ENCODE peak calls at places on chromosomes 3 and 15, in five cellular contexts. K is AG09309; M is CD8-positive, alpha-beta T cell; I is AG10803; L is A549. S is an unnamed sample.

GRCh38 chr3:156098437-156099035 is 21.8 kb upstream of the KCNAB1 start:
- DNase-seq in L (no peak), I (no peak), K (no peak), M (no peak), S (no peak)

GRCh38 chr15:94324835-94325767 is 93.7 kb downstream of the MCTP2 start:
- DNase-seq in L (no peak), K (no peak), I (no peak), M (no peak), S (no peak)

GRCh38 chr15:85582076-85582718 is 201.8 kb downstream of the AKAP13 start:
- DNase-seq in L (no peak), M (no peak), I (peak), K (no peak), S (no peak)

GRCh38 chr3:138935864-138936762 is 10.8 kb downstream of the FOXL2 start:
- DNase-seq in K (no peak), L (peak), I (peak), M (peak), S (peak)

GRCh38 chr3:4587061-4587837 is 94.1 kb downstream of the ITPR1 start:
- DNase-seq in K (no peak), I (no peak), M (no peak), L (no peak), S (no peak)

GRCh38 chr3:100400424-100400781 is 486 bp downstream of the TOMM70 start:
- DNase-seq in I (no peak), M (no peak), K (no peak), L (peak), S (peak)

GRCh38 chr15:36370735-36371115 is 208.7 kb upstream of the CDIN1 start:
- DNase-seq in K (peak), I (peak), L (peak), M (no peak), S (no peak)

GRCh38 chr3:114362815-114363214 is 69.0 kb downstream of the TIGIT start:
- DNase-seq in K (no peak), M (no peak), I (peak), L (peak), S (no peak)

GRCh38 chr3:97981886-97982285 is 9.7 kb upstream of the RIOX2 start:
- DNase-seq in I (no peak), M (no peak), K (no peak), L (no peak), S (no peak)

GRCh38 chr3:55000946-55001345 is 73.1 kb upstream of the LRTM1 start:
- DNase-seq in K (no peak), M (no peak), I (no peak), L (no peak), S (no peak)

GRCh38 chr15:89812126-89812846 is 2.4 kb downstream of the ANPEP start:
- DNase-seq in L (peak), K (no peak), M (no peak), I (peak), S (no peak)

GRCh38 chr15:89814112-89814742 is 425 bp downstream of the ANPEP start:
- DNase-seq in M (no peak), L (no peak), K (no peak), I (no peak), S (no peak)

GRCh38 chr15:89812847-89813320 is 1.8 kb downstream of the ANPEP start:
- DNase-seq in I (no peak), M (no peak), K (no peak), L (no peak), S (no peak)

GRCh38 chr15:89815769-89816168 is 1.1 kb upstream of the ANPEP start:
- DNase-seq in I (no peak), L (no peak), K (no peak), M (no peak), S (no peak)

DNA sequence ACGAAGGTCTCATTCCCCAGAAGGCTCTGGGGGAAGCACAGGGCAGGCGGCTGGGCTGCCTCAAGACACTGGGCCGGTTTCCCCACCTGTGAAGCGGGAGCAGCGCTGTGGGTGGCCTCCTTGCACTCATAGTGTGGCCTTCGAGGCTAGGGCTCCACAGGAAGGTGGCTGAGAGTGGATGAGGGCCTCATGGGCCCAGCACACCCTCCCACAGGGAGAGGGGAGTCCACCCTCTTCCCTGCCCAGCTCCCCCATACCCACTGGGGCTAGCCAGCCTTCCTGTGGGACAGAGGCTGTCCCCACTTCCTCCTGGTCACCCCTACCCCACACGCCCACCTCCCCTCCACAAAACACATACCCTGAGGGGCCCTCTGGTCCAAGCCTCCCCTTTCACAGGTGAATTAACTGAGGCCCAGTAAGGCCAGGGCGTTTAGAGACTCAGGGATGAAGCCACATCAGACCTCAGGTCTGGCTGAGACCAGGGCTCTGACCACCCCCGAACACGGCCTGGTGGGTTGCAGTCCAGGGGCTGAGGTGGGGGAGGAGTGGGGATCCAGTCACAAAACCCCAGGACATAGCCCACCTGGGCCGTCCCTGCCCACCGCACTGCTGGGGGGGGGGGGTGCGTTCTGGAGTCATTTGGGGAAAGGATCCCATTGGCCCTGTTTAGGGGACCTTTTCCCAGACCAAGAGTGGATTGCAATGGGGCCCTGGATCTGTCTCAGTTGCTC is 1.1 kb downstream of the ANPEP start:
- DNase-seq in M (no peak), I (no peak), K (no peak), L (no peak), S (no peak)
- H3K4me3 ChIP-seq in M (no peak), I (peak), K (peak), L (no peak), S (no peak)

GRCh38 chr3:69324362-69325025 is 61.4 kb downstream of the FRMD4B start:
- DNase-seq in K (no peak), I (no peak), L (no peak), M (no peak), S (peak)
- TF ChIP-seq CTCF in K (peak), I (peak), L (peak), M (peak), S (peak)

GRCh38 chr15:96462768-96463167 is 132.3 kb downstream of the NR2F2 start:
- DNase-seq in I (peak), K (no peak), L (no peak), M (no peak), S (no peak)
- H3K4me3 ChIP-seq in I (no peak), K (no peak), L (no peak), M (no peak), S (no peak)

DNA sequence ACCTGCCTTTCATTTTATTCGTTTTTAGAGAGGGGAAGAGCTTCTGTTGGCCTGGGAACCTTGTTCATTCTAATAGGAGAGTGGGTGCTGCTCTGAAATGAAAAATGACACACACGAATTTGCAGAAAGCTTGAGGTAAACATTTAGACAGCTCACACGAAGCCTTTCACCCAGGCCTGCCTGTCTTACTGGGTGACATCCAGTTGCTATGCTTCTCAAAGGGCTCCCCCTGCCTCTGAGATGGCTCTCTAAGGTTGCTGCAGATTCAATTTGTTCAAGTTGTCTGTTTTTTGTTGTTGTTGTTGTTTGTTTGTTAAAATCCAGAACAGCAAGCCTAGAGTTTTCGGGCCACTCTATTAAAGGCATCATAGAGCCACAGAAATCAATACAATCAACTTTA is 18.1 kb downstream of the PEX5L start:
- DNase-seq in M (no peak), I (no peak), K (no peak), L (peak), S (no peak)
- TF ChIP-seq CTCF in M (no peak), I (no peak), K (no peak), L (no peak), S (peak)

DNA sequence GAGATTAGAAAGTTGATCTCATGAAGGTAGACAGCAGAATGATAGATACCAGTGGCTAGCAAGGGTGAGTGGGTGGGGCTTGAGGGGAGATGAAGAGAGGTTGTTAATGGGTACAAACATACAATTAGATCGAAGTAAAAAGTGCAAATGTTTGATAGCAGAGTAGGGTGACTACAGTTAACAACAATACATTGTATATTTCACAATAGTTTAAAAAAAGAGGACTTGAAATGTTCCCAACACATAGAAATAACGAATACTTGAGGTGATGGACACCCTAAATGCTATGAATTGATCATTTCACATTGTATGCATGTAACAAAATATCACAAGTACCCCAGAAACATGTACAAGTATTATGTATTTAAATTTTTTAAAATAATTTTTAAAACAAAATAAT is 47.3 kb downstream of the ADAM10 start:
- DNase-seq in K (no peak), M (no peak), L (no peak), I (no peak), S (no peak)
- H3K4me3 ChIP-seq in K (no peak), M (no peak), L (no peak), I (no peak), S (no peak)

GRCh38 chr15:98771444-98772059 is 123.2 kb downstream of the IGF1R start:
- DNase-seq in I (no peak), M (no peak), L (no peak), K (no peak), S (no peak)
- TF ChIP-seq CTCF in I (no peak), M (no peak), L (no peak), K (no peak), S (peak)

DNA sequence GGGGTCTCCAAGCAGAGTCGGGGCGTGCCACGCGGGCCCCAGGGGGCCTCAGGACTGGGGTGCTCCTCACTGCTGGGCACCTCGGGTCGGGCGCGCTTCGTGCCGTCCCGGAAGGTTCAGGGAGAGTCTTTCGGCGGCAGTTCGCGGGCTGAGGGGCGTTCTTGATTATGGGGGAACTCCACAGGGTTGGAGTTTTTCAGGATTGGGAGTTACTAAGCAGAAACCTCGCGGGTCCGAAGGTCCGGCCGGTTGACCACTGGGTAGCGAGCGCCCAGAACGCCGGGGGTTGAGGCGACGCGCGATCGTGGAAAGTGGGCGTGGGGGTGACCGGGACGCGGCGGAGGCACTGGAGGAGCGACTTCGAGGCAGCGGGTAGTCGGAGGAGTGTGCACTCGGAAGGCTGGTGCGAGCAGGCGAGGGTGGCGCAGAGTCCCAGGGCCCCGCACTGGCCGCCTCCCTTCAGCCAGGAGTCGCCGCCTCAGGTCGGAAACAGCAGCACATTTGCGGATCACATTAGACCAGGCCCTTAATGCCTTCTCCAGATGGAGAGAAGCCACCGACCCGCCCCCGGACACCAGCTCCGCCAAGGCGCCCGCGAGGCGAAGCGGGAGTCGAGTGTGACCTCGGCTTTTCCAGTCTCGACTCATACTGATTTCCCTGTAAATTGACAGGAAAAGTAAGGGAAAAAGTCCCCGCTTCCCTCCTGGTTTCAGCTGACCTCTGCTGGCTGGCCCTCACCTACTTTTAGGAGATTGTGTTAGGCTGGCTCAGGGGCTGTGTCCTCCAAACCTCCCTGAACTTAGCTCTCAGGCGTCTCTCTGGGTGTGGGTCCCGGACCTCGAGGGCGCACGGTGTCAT is 685 bp downstream of the ADAMTSL3 start:
- DNase-seq in K (no peak), I (no peak), L (no peak), M (no peak), S (no peak)
- H3K4me3 ChIP-seq in K (no peak), I (no peak), L (peak), M (no peak), S (no peak)